ENCODE peak calls at places on chromosome 6, in six cellular contexts. Y, X, L, N, P and M are unnamed samples.
A peak's percentile ranks its signal among the peaks of the same experiment; 100 is the strongest.

GRCh38 chr6:166553563-166554271 is 32.8 kb downstream of the RAMACL start:
- DNase-seq in X (peak; percentile 98), L (peak; percentile 62), N (peak; percentile 99), Y (no peak), P (peak; percentile 59), M (peak; percentile 72)

GRCh38 chr6:116624036-116624805 is 7.9 kb downstream of the RSPH4A start:
- DNase-seq in Y (no peak), P (no peak), L (no peak), N (peak; percentile 11), X (no peak), M (no peak)

GRCh38 chr6:124987999-124988591 is 25.9 kb downstream of the RNF217 start:
- DNase-seq in P (no peak), Y (no peak), X (no peak), L (no peak), N (no peak), M (no peak)

GRCh38 chr6:100116409-100117194 is 122.6 kb upstream of the MCHR2 start:
- DNase-seq in P (peak; percentile 29), N (peak; percentile 78), L (no peak), Y (no peak), X (peak; percentile 85), M (peak; percentile 91)

GRCh38 chr6:33988121-33989015 is 157.5 kb downstream of the GRM4 start:
- DNase-seq in N (no peak), L (no peak), P (no peak), X (no peak), Y (no peak), M (no peak)

GRCh38 chr6:108027054-108027453 is 47.5 kb downstream of the OSTM1 start:
- DNase-seq in X (no peak), L (no peak), N (peak; percentile 38), P (no peak), Y (no peak), M (no peak)

GRCh38 chr6:170262481-170263088 is 28.3 kb downstream of the DLL1 start:
- DNase-seq in Y (no peak), P (no peak), X (no peak), N (no peak), L (no peak), M (no peak)

GRCh38 chr6:28802417-28803336 is 121.1 kb downstream of the TRIM27 start:
- DNase-seq in L (no peak), X (peak; percentile 80), N (peak; percentile 54), P (no peak), Y (no peak), M (no peak)

GRCh38 chr6:38460216-38460615 is 179.5 kb downstream of the BTBD9 start:
- DNase-seq in N (peak; percentile 72), Y (no peak), L (no peak), P (no peak), X (peak; percentile 66), M (peak; percentile 24)

GRCh38 chr6:26123675-26124549 is 36.7 kb downstream of the HFE start:
- DNase-seq in L (peak; percentile 69), X (peak; percentile 100), P (peak; percentile 92), N (peak; percentile 98), Y (peak; percentile 93), M (peak; percentile 98)

GRCh38 chr6:125918230-125918629 is 38.3 kb upstream of the HINT3 start:
- DNase-seq in X (no peak), N (no peak), L (no peak), Y (no peak), P (peak; percentile 8), M (no peak)

GRCh38 chr6:145801021-145801420 is 13.6 kb downstream of the FBXO30 start:
- DNase-seq in X (no peak), P (no peak), L (no peak), Y (no peak), N (no peak), M (no peak)

GRCh38 chr6:166671434-166672061 is 44.5 kb upstream of the RPS6KA2 start:
- DNase-seq in N (no peak), L (no peak), X (peak; percentile 32), P (no peak), Y (no peak), M (no peak)

GRCh38 chr6:160042014-160042773 is 73.3 kb downstream of the IGF2R start:
- DNase-seq in L (no peak), X (peak; percentile 91), P (no peak), N (peak; percentile 79), Y (no peak), M (peak; percentile 53)

GRCh38 chr6:9537381-9537780 is 877.5 kb downstream of the TFAP2A start:
- DNase-seq in X (no peak), Y (no peak), L (no peak), N (peak; percentile 75), P (no peak), M (no peak)

GRCh38 chr6:90008908-90009501 is 114.7 kb downstream of the GJA10 start:
- DNase-seq in L (no peak), Y (no peak), N (peak; percentile 56), P (no peak), X (peak; percentile 73), M (peak; percentile 16)

GRCh38 chr6:108618623-108619152 is 58.0 kb downstream of the FOXO3 start:
- DNase-seq in L (no peak), P (no peak), X (no peak), Y (no peak), N (no peak), M (no peak)

GRCh38 chr6:135675026-135675425 is 176.5 kb upstream of the PDE7B start:
- DNase-seq in L (no peak), Y (no peak), X (peak; percentile 23), N (no peak), P (no peak), M (peak; percentile 53)

GRCh38 chr6:157096105-157096504 is 227.2 kb downstream of the TMEM242 start:
- DNase-seq in N (no peak), Y (no peak), L (no peak), X (no peak), P (no peak), M (no peak)

GRCh38 chr6:123888779-123889513 is 85.3 kb downstream of the NKAIN2 start:
- DNase-seq in P (no peak), Y (no peak), X (no peak), L (no peak), N (no peak), M (no peak)

GRCh38 chr6:75128881-75129570 is 76.8 kb downstream of the COL12A1 start:
- DNase-seq in X (peak; percentile 87), N (peak; percentile 45), L (no peak), Y (no peak), P (no peak), M (no peak)

GRCh38 chr6:41724638-41725501 is 10.5 kb downstream of the TFEB start:
- DNase-seq in Y (no peak), L (no peak), X (no peak), P (no peak), N (no peak), M (peak; percentile 57)

GRCh38 chr6:88704980-88705379 is 258.4 kb downstream of the RNGTT start:
- DNase-seq in Y (no peak), X (no peak), N (no peak), P (no peak), L (no peak), M (peak; percentile 4)

GRCh38 chr6:5960456-5960855 is 46.3 kb downstream of the NRN1 start:
- DNase-seq in Y (no peak), P (no peak), X (no peak), N (no peak), L (no peak), M (no peak)

GRCh38 chr6:52420668-52421358 is 671 bp downstream of the EFHC1 start:
- DNase-seq in X (peak; percentile 43), N (peak; percentile 56), L (no peak), Y (no peak), P (no peak), M (peak; percentile 53)

GRCh38 chr6:45415315-45415714 is 37.6 kb upstream of the SUPT3H start:
- DNase-seq in L (no peak), Y (no peak), P (no peak), N (no peak), X (no peak), M (no peak)

GRCh38 chr6:170178561-170179477 is 112.1 kb downstream of the DLL1 start:
- DNase-seq in Y (no peak), P (no peak), L (peak; percentile 49), N (peak; percentile 95), X (peak; percentile 85), M (peak; percentile 64)

GRCh38 chr6:135329851-135330803 is 149.0 kb downstream of the MYB start:
- DNase-seq in Y (no peak), P (no peak), L (no peak), N (no peak), X (no peak), M (no peak)

GRCh38 chr6:62086047-62086446 is 200.0 kb downstream of the KHDRBS2 start:
- DNase-seq in Y (no peak), P (no peak), L (no peak), N (no peak), X (no peak), M (no peak)

DNA sequence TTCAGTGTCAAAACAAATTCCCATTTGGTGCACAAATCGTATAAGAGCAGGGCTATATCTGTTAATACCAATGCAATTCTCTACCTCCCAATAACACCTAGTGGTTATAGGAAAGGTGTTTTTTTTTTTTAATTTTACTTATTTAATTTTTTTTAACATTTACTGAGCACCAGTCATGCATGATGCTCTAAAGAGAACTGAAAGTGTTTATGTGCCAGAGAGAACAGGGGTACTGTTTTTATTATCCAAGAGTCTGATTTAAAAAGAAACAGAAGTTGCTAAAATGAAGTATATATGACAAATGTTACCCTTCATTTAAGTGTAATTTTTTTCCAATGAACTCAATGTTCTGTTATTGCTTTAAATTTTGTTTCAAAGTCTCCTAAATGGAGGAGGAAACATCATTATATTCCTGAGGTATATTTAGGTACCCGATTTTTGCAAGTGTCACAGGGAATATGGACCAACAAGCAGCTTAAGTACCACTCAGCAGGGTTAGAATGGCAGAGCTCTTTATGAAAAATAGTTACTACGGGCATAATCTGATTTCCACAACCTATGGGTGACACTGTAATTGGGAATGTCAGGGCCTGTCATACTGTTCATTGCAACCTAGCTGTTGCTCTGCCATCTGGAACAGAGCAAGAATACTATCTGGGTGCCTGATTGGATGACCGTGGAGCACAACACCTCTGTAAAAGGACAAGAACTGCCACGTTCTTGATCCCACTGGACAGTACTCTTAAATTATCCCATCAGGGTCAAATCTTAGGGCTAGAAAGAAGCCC is 195.4 kb downstream of the KHDRBS2 start:
- DNase-seq in L (no peak), P (no peak), X (no peak), N (no peak), Y (no peak), M (no peak)
- H3K4me3 ChIP-seq in L (no peak overlapping the region), P (no peak overlapping the region), X (no peak overlapping the region), N (no peak overlapping the region), Y (no peak overlapping the region), M (no peak overlapping the region)

GRCh38 chr6:21310736-21311135 is 282.8 kb upstream of the SOX4 start:
- DNase-seq in N (no peak), Y (no peak), P (no peak), L (no peak), X (no peak), M (no peak)
- H3K4me3 ChIP-seq in N (no peak overlapping the region), Y (no peak overlapping the region), P (no peak overlapping the region), L (no peak overlapping the region), X (no peak overlapping the region), M (no peak overlapping the region)

GRCh38 chr6:32838114-32838958 is at the start of gene TAP2:
- DNase-seq in N (peak; percentile 96), X (peak; percentile 88), Y (peak; percentile 94), L (peak; percentile 96), P (peak; percentile 96), M (peak; percentile 98)
- H3K4me3 ChIP-seq in N (peak within 1 kb of the TSS; percentile 84), X (peak within 1 kb of the TSS; percentile 80), Y (peak within 1 kb of the TSS; percentile 75), L (peak within 1 kb of the TSS; percentile 94), P (peak within 1 kb of the TSS; percentile 77), M (peak within 1 kb of the TSS; percentile 88)

DNA sequence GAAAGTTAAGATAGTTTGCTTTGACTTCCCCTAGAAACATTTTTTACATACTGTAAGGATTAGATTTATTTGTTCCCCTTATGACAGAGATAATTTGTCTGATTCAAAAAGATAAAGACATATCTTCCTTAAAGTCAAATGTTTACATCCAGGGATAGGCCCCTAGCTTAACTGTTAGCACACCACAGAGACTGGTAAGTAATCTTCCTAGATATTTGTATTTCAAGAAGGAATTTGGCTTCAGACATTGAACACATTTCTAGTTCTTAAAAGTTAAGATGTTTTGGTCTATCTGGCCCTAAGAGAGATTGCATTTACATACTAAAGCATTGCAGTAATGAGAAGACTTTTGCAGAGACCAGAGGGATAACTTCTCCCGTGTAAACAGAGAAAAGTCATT is 1201.1 kb upstream of the GJE1 start:
- DNase-seq in L (no peak), Y (no peak), P (no peak), N (no peak), X (no peak), M (no peak)
- H3K4me3 ChIP-seq in L (no peak overlapping the region), Y (no peak overlapping the region), P (no peak overlapping the region), N (no peak overlapping the region), X (no peak overlapping the region), M (no peak overlapping the region)